ENCODE peak calls at places on chromosomes 6 and 20, in seven cellular contexts. A is T-helper 2 cell, L is NCI-H345, F is glutamatergic neuron, Y is fibroblast of lung, J is endothelial cell, K is NCI-H1436 treated with DMSO at 0.1 percent for 48 hours. W is an unnamed sample.

GRCh38 chr6:141107562-141108160 is 1025.1 kb upstream of the GJE1 start:
- DNase-seq in J (no peak), F (no peak), L (no peak), A (no peak), K (no peak), Y (no peak), W (no peak)

GRCh38 chr6:169029861-169030260 is 223.8 kb downstream of the THBS2 start:
- DNase-seq in L (no peak), A (no peak), Y (no peak), J (no peak), K (no peak), F (no peak), W (no peak)

GRCh38 chr6:96015791-96016776 is at the start of gene FUT9:
- DNase-seq in A (no peak), L (peak; percentile 93), Y (no peak), F (peak; percentile 75), K (no peak), J (peak; percentile 61), W (no peak)

GRCh38 chr20:8932192-8933150 is 136.4 kb upstream of the PLCB4 start:
- DNase-seq in Y (peak; percentile 21), J (no peak), F (no peak), A (no peak), K (no peak), L (no peak), W (no peak)

GRCh38 chr6:106749611-106750010 is 120.2 kb downstream of the QRSL1 start:
- DNase-seq in A (no peak), J (no peak), F (no peak), K (no peak), Y (no peak), L (peak; percentile 61), W (no peak)

GRCh38 chr6:108942556-108943492 is 94.6 kb downstream of the ARMC2 start:
- DNase-seq in J (peak; percentile 17), K (no peak), L (no peak), Y (no peak), A (peak; percentile 32), F (no peak), W (no peak)

GRCh38 chr20:63230800-63231268 is 4.9 kb upstream of the BIRC7 start:
- DNase-seq in K (no peak), Y (peak; percentile 68), J (peak; percentile 71), F (peak; percentile 79), A (no peak), L (no peak), W (peak; percentile 56)

GRCh38 chr6:81002126-81002525 is 750.4 kb downstream of the TENT5A start:
- DNase-seq in F (no peak), L (no peak), A (no peak), Y (peak; percentile 15), K (no peak), J (no peak), W (no peak)